ENCODE peak calls at places on chromosomes 5 and 9, in six cellular contexts. P is hippocampal formation, N is hypothalamus, Y is COLO829, X is PC-3, S is AG04450. D is an unnamed sample.

GRCh38 chr9:111953444-111953843 is 56.8 kb downstream of the UGCG start:
- DNase-seq in P (no peak), N (no peak), Y (no peak), X (no peak), S (no peak), D (no peak)

GRCh38 chr5:180390441-180391190 is 37.5 kb upstream of the GFPT2 start:
- DNase-seq in P (no peak), N (no peak), Y (no peak), X (no peak), S (no peak), D (no peak)

GRCh38 chr5:3382151-3382550 is 213.5 kb upstream of the IRX1 start:
- DNase-seq in P (no peak), N (no peak), Y (no peak), X (no peak), S (no peak), D (no peak)

GRCh38 chr9:88400021-88400420 is 11.8 kb downstream of the SPIN1 start:
- DNase-seq in P (no peak), N (no peak), Y (no peak), X (peak), S (peak), D (peak)

GRCh38 chr5:10828241-10828640 is 67.2 kb upstream of the DAP start:
- DNase-seq in P (no peak), N (no peak), Y (no peak), X (peak), S (no peak), D (peak)

GRCh38 chr5:134567651-134568338 is 42.3 kb downstream of the JADE2 start:
- DNase-seq in P (no peak), N (no peak), Y (no peak), X (no peak), S (no peak), D (no peak)

GRCh38 chr9:108803666-108804065 is 52.1 kb downstream of the ACTL7B start:
- DNase-seq in P (no peak), N (no peak), Y (no peak), X (no peak), S (no peak), D (no peak)

GRCh38 chr5:32916648-32917047 is 205.5 kb downstream of the NPR3 start:
- DNase-seq in P (no peak), N (no peak), Y (no peak), X (peak), S (peak), D (peak)

GRCh38 chr9:87307810-87308209 is 189.9 kb upstream of the DAPK1 start:
- DNase-seq in P (no peak), N (no peak), Y (no peak), X (no peak), S (no peak), D (no peak)

GRCh38 chr5:79713727-79714126 is 24.1 kb downstream of the CMYA5 start:
- DNase-seq in P (no peak), N (no peak), Y (no peak), X (no peak), S (no peak), D (no peak)

GRCh38 chr9:976258-976804 is at the start of gene DMRT3:
- DNase-seq in P (no peak), N (no peak), Y (no peak), X (no peak), S (no peak), D (no peak)

GRCh38 chr5:154214236-154215106 is 23.9 kb downstream of the GALNT10 start:
- DNase-seq in P (no peak), N (no peak), Y (no peak), X (peak), S (no peak), D (peak)

GRCh38 chr5:127673401-127673800 is 24.5 kb downstream of the CTXN3 start:
- DNase-seq in P (no peak), N (no peak), Y (no peak), X (peak), S (no peak), D (no peak)

GRCh38 chr9:81968026-81968425 is 20.5 kb upstream of the SPATA31D1 start:
- DNase-seq in P (no peak), N (no peak), Y (no peak), X (no peak), S (no peak), D (no peak)

GRCh38 chr9:438961-439768 is 224.5 kb downstream of the DOCK8 start:
- DNase-seq in P (no peak), N (no peak), Y (no peak), X (no peak), S (no peak), D (no peak)

GRCh38 chr9:630817-631216 is 210.7 kb upstream of the DMRT1 start:
- DNase-seq in P (no peak), N (no peak), Y (no peak), X (peak), S (no peak), D (no peak)

GRCh38 chr5:154663424-154663823 is 91.8 kb upstream of the LARP1 start:
- DNase-seq in P (no peak), N (no peak), Y (no peak), X (no peak), S (no peak), D (no peak)

D was measured in astrocyte of the cerebellum.